ENCODE peak calls at places on chromosome 10, in seven cellular contexts. Q is heart left ventricle; T is CD8-positive, alpha-beta memory T cell; B is psoas muscle; N is A549; J is tibial artery; W is fibroblast of lung. E is an unnamed sample. For H3K4me1, the result is how much of the 10 kb centered on the place peaks cover.

GRCh38 chr10:46223064-46223480 is 63.7 kb upstream of the ANTXRL start:
- DNase-seq in J (no peak), W (no peak), Q (no peak), T (no peak), N (peak), B (no peak), E (no peak)

GRCh38 chr10:13700461-13701144 is 113.8 kb downstream of the PRPF18 start:
- DNase-seq in W (no peak), B (no peak), N (no peak), J (no peak), T (no peak), Q (no peak), E (no peak)

GRCh38 chr10:30562787-30563186 is 66.8 kb downstream of the LYZL2 start:
- DNase-seq in J (no peak), W (no peak), Q (no peak), N (no peak), B (no peak), T (no peak), E (no peak)

GRCh38 chr10:43056568-43057011 is 20.3 kb upstream of the RET start:
- DNase-seq in W (no peak), B (peak), T (no peak), J (no peak), N (no peak), Q (peak), E (no peak)

GRCh38 chr10:112818381-112818780 is 131.7 kb upstream of the TCF7L2 start:
- DNase-seq in Q (no peak), T (no peak), J (no peak), W (no peak), N (no peak), B (no peak), E (no peak)

GRCh38 chr10:31888442-31888841 is 40.2 kb downstream of the ARHGAP12 start:
- DNase-seq in Q (no peak), N (no peak), J (no peak), W (peak), T (no peak), B (no peak), E (no peak)

GRCh38 chr10:124339951-124340760 is 78.6 kb downstream of the OAT start:
- DNase-seq in J (no peak), B (no peak), W (peak), N (peak), T (no peak), Q (no peak), E (no peak)

GRCh38 chr10:127374074-127374680 is 174.9 kb upstream of the NPS start:
- DNase-seq in J (no peak), N (no peak), W (no peak), B (no peak), Q (no peak), T (no peak), E (no peak)

GRCh38 chr10:52814506-52814905 is 41.9 kb upstream of the MBL2 start:
- DNase-seq in B (no peak), Q (no peak), J (no peak), T (no peak), W (no peak), N (no peak), E (no peak)

GRCh38 chr10:103231047-103231551 is 14.6 kb upstream of the RPEL1 start:
- DNase-seq in N (peak), T (no peak), J (no peak), B (no peak), W (peak), Q (no peak), E (no peak)

GRCh38 chr10:53314856-53315255 is 542.3 kb upstream of the MBL2 start:
- DNase-seq in T (no peak), J (no peak), Q (no peak), N (peak), B (no peak), W (peak), E (no peak)

GRCh38 chr10:77837248-77837924 is 89.2 kb downstream of the DLG5 start:
- DNase-seq in J (no peak), Q (no peak), W (peak), T (peak), N (peak), B (no peak), E (peak)

GRCh38 chr10:18140957-18141888 is 999 bp downstream of the CACNB2 start:
- DNase-seq in T (no peak), Q (peak), J (no peak), B (no peak), N (no peak), W (peak), E (no peak)

GRCh38 chr10:123642697-123643096 is 23.5 kb upstream of the GPR26 start:
- DNase-seq in Q (no peak), B (no peak), N (peak), J (no peak), W (no peak), T (no peak), E (no peak)

GRCh38 chr10:122503004-122503403 is 41.7 kb downstream of the HTRA1 start:
- DNase-seq in W (peak), B (no peak), T (no peak), N (no peak), J (no peak), Q (no peak), E (no peak)

GRCh38 chr10:114754445-114755320 is 66.9 kb upstream of the FHIP2A start:
- DNase-seq in J (no peak), N (no peak), B (no peak), Q (no peak), T (no peak), W (peak), E (no peak)

GRCh38 chr10:124020871-124021823 is 72.3 kb downstream of the CHST15 start:
- DNase-seq in Q (peak), N (no peak), J (no peak), B (peak), T (no peak), W (no peak), E (no peak)

GRCh38 chr10:71426058-71426605 is 29.4 kb downstream of the CDH23 start:
- DNase-seq in N (no peak), T (no peak), Q (no peak), W (no peak), B (no peak), J (no peak), E (no peak)

GRCh38 chr10:47090903-47091302 is 179.7 kb downstream of the PTPN20 start:
- DNase-seq in J (no peak), W (no peak), T (no peak), B (no peak), Q (no peak), N (no peak), E (no peak)

GRCh38 chr10:123303581-123303980 is 149.4 kb downstream of the BUB3 start:
- DNase-seq in T (no peak), W (no peak), J (no peak), B (no peak), N (no peak), Q (no peak), E (no peak)

GRCh38 chr10:125708971-125709503 is 10.5 kb upstream of the EDRF1 start:
- DNase-seq in W (no peak), B (no peak), Q (no peak), T (no peak), J (no peak), N (no peak), E (no peak)

GRCh38 chr10:73992899-73993788 is 4.8 kb upstream of the VCL start:
- DNase-seq in T (no peak), J (no peak), Q (no peak), N (no peak), W (peak), B (no peak), E (no peak)

GRCh38 chr10:121296856-121297255 is 301.4 kb downstream of the FGFR2 start:
- DNase-seq in J (no peak), Q (no peak), B (no peak), N (no peak), T (no peak), W (no peak), E (no peak)

GRCh38 chr10:14093735-14094484 is 236.8 kb downstream of the FRMD4A start:
- DNase-seq in T (no peak), N (peak), Q (no peak), B (no peak), W (peak), J (no peak), E (peak)

GRCh38 chr10:56181607-56182006 is 179.5 kb downstream of the ZWINT start:
- DNase-seq in B (no peak), T (no peak), W (no peak), N (no peak), J (no peak), Q (no peak), E (no peak)

GRCh38 chr10:43204943-43205671 is 61.8 kb downstream of the RASGEF1A start:
- DNase-seq in W (peak), B (peak), Q (peak), T (no peak), J (peak), N (peak), E (peak)

GRCh38 chr10:19964625-19965024 is 148.4 kb downstream of the PLXDC2 start:
- DNase-seq in W (no peak), T (no peak), B (no peak), Q (no peak), J (no peak), N (no peak), E (no peak)

GRCh38 chr10:82089327-82089726 is 214.3 kb downstream of the NRG3 start:
- DNase-seq in T (no peak), B (no peak), W (no peak), Q (no peak), J (no peak), N (no peak), E (no peak)

GRCh38 chr10:117511601-117512390 is 30.8 kb upstream of the EMX2 start:
- DNase-seq in B (no peak), Q (no peak), W (no peak), T (no peak), J (no peak), N (no peak), E (no peak)

GRCh38 chr10:122864901-122865300 is 14.5 kb downstream of the FAM24B start:
- DNase-seq in T (no peak), J (no peak), W (peak), Q (no peak), N (peak), B (no peak), E (no peak)

GRCh38 chr10:72511414-72511813 is 114.5 kb downstream of the MICU1 start:
- DNase-seq in B (no peak), Q (no peak), W (no peak), N (no peak), J (no peak), T (no peak), E (no peak)

GRCh38 chr10:106609867-106610266 is 554.6 kb downstream of the SORCS1 start:
- DNase-seq in B (no peak), W (no peak), J (no peak), Q (no peak), T (no peak), N (peak), E (no peak)

GRCh38 chr10:125521721-125522680 is 161.0 kb downstream of the TEX36 start:
- DNase-seq in Q (no peak), W (no peak), T (no peak), J (no peak), N (peak), B (no peak), E (no peak)

GRCh38 chr10:128927389-128927788 is 539.7 kb upstream of the MGMT start:
- DNase-seq in W (no peak), Q (no peak), T (no peak), J (no peak), N (no peak), B (no peak), E (no peak)

DNA sequence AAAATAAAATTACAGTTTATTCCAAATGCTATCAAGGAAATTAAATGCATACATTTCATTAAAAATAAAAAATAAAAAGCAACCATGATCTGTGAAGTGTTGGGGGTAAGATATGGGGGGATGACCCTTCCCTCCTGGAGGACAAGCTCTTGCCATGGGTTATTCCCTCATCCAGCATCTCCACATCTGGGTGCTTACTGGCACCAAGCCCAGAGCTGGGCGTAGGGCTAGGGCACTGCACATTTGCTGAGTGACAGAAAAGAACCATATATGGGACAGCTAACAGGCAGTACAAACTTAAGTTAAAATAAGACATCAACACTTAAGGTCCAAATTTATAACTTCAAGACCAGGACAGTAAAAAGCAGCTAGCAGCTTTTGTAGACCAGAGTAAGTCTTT is 10.2 kb downstream of the CCDC6 start:
- DNase-seq in B (no peak), J (peak), N (no peak), W (no peak), Q (no peak), T (no peak), E (no peak)
- H3K4me1 ChIP-seq in B (half or more), J (half or more), N (under half), W (under half), Q (under half), T (under half), E (under half)

GRCh38 chr10:133314911-133315310 is 6.2 kb downstream of the ZNF511 start:
- DNase-seq in N (no peak), T (no peak), B (peak), J (no peak), W (no peak), Q (no peak), E (no peak)
- H3K27ac ChIP-seq in N (no peak), T (no peak), B (no peak), J (no peak), W (no peak), Q (no peak), E (no peak)

GRCh38 chr10:32982293-32982709 is 24.3 kb upstream of the ITGB1 start:
- DNase-seq in J (no peak), Q (no peak), T (no peak), N (peak), B (no peak), W (peak), E (no peak)

GRCh38 chr10:32981760-32982159 is 23.7 kb upstream of the ITGB1 start:
- DNase-seq in B (peak), N (peak), T (no peak), J (no peak), Q (peak), W (peak), E (peak)

GRCh38 chr10:32980242-32980557 is 22.2 kb upstream of the ITGB1 start:
- DNase-seq in B (no peak), J (no peak), W (no peak), T (no peak), Q (no peak), N (no peak), E (no peak)

GRCh38 chr10:32979041-32979440 is 21.0 kb upstream of the ITGB1 start:
- DNase-seq in Q (no peak), W (peak), B (no peak), N (no peak), J (no peak), T (no peak), E (no peak)

GRCh38 chr10:32980558-32981468 is 22.8 kb upstream of the ITGB1 start:
- DNase-seq in T (peak), N (peak), B (peak), W (peak), Q (peak), J (peak), E (peak)
- H3K4me1 ChIP-seq in T (under half), N (half or more), B (under half), W (under half), Q (under half), J (under half), E (under half)

GRCh38 chr10:98270786-98271185 is 2.8 kb upstream of the LOXL4 start:
- DNase-seq in J (no peak), W (no peak), T (no peak), B (no peak), N (no peak), Q (no peak), E (no peak)

GRCh38 chr10:98268694-98269386 is 846 bp upstream of the LOXL4 start:
- DNase-seq in N (peak), W (peak), B (no peak), J (no peak), T (no peak), Q (no peak), E (no peak)

GRCh38 chr10:98267894-98268693 is at the start of gene LOXL4:
- DNase-seq in T (peak), W (peak), N (peak), Q (no peak), B (peak), J (no peak), E (no peak)

GRCh38 chr10:98270026-98270740 is 2.2 kb upstream of the LOXL4 start:
- DNase-seq in B (no peak), J (no peak), T (no peak), N (no peak), Q (no peak), W (no peak), E (no peak)

DNA sequence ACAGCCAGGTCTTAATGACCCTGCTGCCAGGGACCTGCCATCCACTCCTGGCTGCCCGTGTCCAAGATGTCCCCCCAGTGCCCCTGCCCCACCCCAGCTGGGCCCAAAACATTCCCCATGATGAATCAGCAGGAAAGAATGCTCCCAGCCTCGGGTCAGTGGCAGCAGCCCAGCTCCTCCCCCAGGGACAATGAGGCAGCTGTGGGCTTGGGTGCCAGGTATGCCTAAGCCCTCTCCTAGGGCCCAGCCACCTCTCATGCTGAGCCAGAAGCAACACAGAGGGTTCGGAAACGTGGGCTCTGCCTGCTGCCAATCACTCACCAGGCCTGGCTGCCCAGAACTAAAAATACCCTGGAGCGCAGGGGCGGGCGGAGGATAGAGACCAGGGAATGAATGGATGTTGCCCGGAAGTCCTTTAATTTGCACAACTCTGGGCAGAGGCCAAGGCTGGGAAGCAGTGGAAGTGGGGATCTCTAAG is 1.5 kb upstream of the LOXL4 start:
- DNase-seq in Q (peak), N (peak), J (peak), W (peak), T (no peak), B (peak), E (no peak)
- H3K27ac ChIP-seq in Q (peak), N (peak), J (peak), W (peak), T (no peak), B (peak), E (no peak)

DNA sequence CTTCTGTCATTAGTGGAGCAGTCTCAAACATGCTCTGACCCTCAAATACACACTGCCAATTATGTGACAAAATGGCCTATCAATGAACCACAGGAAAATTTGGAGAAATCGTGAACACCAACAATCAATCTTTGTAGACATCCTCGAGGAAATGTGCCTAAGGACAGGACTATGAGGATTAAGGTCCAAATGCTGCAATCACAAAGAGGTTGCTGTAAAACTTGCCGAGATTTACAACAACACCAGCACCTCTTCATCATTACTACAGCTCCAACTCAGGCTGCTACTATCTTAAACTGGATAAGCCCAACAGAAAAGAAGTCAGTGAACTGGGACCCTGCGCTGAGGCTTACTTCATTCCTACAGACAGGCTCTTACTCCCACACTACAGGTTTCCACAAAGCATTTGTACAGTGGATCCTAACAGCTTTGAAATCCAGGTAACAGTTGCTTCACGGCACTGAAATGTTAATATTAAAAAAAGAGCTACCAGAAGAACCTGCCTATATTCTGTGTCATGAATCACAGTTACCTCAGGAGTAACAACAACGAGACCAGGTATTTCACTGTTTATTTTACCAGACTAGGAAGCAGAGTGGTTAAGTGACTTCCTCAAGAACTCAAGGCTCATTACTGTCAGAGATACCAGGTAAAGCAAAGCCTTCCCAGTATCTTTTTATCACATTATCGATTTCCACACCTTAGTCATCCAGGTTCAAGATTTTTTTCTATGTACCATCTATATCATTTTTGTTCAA is 23.9 kb downstream of the CACUL1 start:
- DNase-seq in N (no peak), W (no peak), Q (no peak), J (no peak), T (no peak), B (no peak), E (no peak)
- H3K4me1 ChIP-seq in N (under half), W (under half), Q (under half), J (half or more), T (half or more), B (half or more), E (half or more)

GRCh38 chr10:58775960-58776574 is 263.4 kb downstream of the BICC1 start:
- DNase-seq in W (peak), N (peak), Q (no peak), J (peak), T (no peak), B (no peak), E (no peak)
- H3K27ac ChIP-seq in W (no peak), N (peak), Q (no peak), J (no peak), T (no peak), B (peak), E (no peak)

GRCh38 chr10:70409772-70410171 is 5.8 kb downstream of the EIF4EBP2 start:
- DNase-seq in B (no peak), Q (no peak), W (no peak), T (no peak), J (no peak), N (no peak), E (no peak)
- H3K4me1 ChIP-seq in B (half or more), Q (under half), W (under half), T (under half), J (half or more), N (under half), E (half or more)

DNA sequence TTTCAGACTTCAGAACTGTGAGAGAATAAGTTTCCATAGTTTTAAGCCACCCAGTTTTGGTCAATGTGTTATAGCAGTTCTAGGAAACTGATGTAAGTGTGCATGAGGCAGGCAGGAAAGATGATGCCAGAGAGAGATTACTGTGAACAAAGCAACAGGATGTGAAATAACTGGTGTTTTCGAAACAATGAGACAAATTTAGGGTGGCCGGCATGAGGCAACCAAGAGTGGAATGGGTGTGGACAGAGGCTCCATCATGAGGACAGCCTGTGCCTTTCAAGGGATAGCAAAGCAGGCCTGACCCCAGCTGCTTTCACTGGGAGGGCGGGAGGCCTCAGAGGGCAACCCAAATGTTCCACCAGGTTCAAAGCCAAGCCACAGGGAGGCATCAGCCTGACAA is 67.3 kb upstream of the UCN3 start:
- DNase-seq in J (peak), W (no peak), N (no peak), B (peak), T (no peak), Q (no peak), E (peak)
- H3K27ac ChIP-seq in J (no peak), W (no peak), N (no peak), B (peak), T (no peak), Q (peak), E (peak)

GRCh38 chr10:80473692-80474596 is 19.8 kb downstream of the TSPAN14 start:
- DNase-seq in B (no peak), Q (no peak), N (no peak), T (no peak), W (peak), J (no peak), E (no peak)
- H3K4me1 ChIP-seq in B (under half), Q (under half), N (half or more), T (half or more), W (under half), J (under half), E (half or more)

E was measured in CD4-positive, alpha-beta memory T cell.